ENCODE peak calls at places on chromosomes 6 and 20, in six cellular contexts. G, D, S, T, J and K are unnamed samples.

GRCh38 chr20:44601801-44602204 is 19.4 kb downstream of the PKIG start:
- DNase-seq in G (no peak), D (no peak), S (peak), T (no peak), J (no peak), K (peak)

GRCh38 chr20:52896348-52896747 is 75.8 kb upstream of the TSHZ2 start:
- DNase-seq in G (no peak), D (no peak), S (no peak), T (no peak), J (no peak), K (no peak)

GRCh38 chr20:62391165-62392076 is 4.5 kb downstream of the RPS21 start:
- DNase-seq in G (no peak), D (no peak), S (no peak), T (no peak), J (no peak), K (no peak)

GRCh38 chr6:34143884-34144580 is 1.9 kb downstream of the GRM4 start:
- DNase-seq in G (peak), D (peak), S (peak), T (peak), J (no peak), K (no peak)

GRCh38 chr6:6742535-6742934 is 154.0 kb downstream of the LY86 start:
- DNase-seq in G (no peak), D (no peak), S (no peak), T (no peak), J (no peak), K (no peak)

GRCh38 chr6:75735491-75736186 is 13.4 kb upstream of the MYO6 start:
- DNase-seq in G (no peak), D (no peak), S (peak), T (no peak), J (no peak), K (peak)

GRCh38 chr6:50249493-50249892 is 199.8 kb upstream of the DEFB112 start:
- DNase-seq in G (no peak), D (peak), S (peak), T (no peak), J (no peak), K (peak)

GRCh38 chr6:24910850-24911712 is 24.7 kb downstream of the RIPOR2 start:
- DNase-seq in G (peak), D (peak), S (peak), T (no peak), J (peak), K (peak)

GRCh38 chr6:17630511-17631073 is 30.5 kb downstream of the FAM8A1 start:
- DNase-seq in G (no peak), D (no peak), S (peak), T (no peak), J (no peak), K (peak)

DNA sequence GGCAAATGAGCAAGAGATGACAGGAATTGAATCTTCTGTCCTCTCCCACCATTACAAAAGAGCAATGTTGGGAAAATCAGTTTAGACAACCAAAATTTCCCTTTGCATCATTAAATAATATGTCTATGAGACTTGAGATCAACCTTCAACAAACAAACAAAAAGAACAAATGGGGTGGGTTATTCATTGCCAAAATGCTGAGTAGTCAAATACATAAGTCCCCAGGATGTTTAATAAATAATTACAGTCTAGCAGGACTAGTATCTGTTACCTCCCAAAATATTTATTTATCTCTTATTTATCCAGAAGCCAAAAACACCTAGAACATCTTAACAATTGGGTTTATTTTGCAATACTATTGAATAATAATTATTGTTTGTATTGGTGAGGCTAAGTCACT is 16.2 kb upstream of the IRAK1BP1 start:
- DNase-seq in G (no peak), D (no peak), S (no peak), T (no peak), J (no peak), K (no peak)
- H3K4me3 ChIP-seq in G (no peak), D (no peak), S (no peak), T (no peak), J (no peak), K (no peak)

DNA sequence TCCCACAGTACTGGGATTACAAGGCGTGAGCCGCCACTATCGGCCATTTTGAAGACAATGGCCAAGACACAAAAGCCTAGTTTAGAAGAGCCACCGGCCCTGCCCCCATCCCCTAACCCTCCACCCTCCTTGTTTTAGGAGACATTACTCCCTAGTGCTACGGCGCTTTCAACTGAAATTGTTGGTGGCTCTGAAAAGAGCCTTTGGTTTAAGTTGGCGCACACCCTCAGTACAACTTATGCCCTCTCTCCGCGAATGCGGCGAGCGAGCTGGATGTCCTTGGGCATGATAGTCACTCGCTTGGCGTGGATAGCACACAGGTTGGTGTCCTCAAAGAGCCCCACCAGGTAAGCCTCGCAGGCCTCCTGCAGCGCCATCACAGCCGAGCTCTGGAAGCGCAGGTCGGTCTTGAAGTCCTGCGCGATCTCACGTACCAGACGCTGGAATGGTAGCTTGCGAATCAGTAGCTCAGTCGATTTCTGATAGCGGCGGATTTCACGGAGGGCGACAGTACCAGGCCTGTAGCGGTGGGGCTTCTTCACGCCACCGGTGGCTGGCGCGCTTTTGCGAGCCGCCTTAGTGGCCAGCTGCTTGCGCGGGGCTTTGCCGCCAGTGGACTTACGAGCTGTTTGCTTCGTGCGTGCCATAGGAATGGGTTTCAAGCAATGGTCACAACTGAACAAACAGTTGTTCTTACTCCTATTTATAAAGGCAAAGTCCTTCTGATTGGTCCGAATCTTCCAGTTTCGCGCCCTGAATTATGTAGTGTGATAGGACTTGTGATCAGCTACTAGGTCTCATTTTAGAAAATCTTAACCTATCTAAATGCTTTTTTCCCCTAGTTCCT is 114.8 kb upstream of the BTN3A2 start:
- DNase-seq in G (peak), D (peak), S (peak), T (peak), J (peak), K (peak)
- H2BK5ac ChIP-seq in G (peak), D (peak), S (peak), T (peak), J (peak), K (peak)

DNA sequence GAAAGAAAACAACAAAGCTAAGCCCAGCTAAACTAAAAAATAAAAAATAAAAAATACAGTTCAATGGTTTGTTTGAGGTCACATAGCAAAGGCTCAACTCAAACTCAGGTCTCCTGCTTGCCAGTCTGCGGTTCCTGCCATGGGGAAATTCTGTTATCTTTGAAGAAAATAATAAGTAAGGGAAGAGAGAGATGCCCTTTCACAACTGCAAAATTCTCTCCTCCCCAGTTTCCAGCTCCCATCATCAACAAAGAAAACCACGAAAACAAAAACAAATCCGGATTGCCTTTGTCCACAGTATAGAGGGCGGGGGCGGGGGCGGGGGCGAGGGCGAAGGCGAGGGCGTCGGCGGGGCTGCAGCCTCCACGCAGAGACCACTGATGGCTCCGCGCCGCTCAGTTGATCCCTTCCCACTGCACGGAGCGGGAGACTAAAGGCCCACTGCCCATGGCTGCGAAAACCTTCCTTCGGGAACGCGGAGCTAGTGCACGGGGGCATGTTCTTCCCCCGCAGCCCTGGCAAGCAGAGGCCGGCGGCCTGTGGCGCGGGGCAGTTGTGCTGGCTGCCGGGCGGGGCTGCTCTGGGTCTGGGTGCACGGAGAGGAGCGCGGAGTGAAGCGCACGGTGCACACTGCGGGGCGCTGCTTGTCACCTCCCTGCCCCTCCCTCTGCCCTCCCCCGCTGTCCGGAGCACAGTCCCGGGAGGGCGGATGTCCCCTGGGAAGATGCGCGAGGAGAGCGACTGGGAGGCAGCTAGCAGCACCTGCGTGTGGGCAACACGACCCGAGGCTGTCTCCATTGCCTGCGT is 54.2 kb upstream of the TPD52L1 start:
- DNase-seq in G (peak), D (peak), S (peak), T (peak), J (peak), K (peak)
- H3K18ac ChIP-seq in G (peak), D (no peak), S (peak), T (peak), J (peak), K (peak)

GRCh38 chr6:166194885-166195860 is 27.5 kb upstream of the TBXT start:
- DNase-seq in G (no peak), D (peak), S (no peak), T (no peak), J (no peak), K (no peak)

GRCh38 chr6:166192136-166192535 is 24.5 kb upstream of the TBXT start:
- DNase-seq in G (no peak), D (no peak), S (no peak), T (no peak), J (no peak), K (no peak)

GRCh38 chr6:166192557-166192956 is 24.9 kb upstream of the TBXT start:
- DNase-seq in G (no peak), D (no peak), S (no peak), T (no peak), J (no peak), K (no peak)

GRCh38 chr6:166197361-166197760 is 29.7 kb upstream of the TBXT start:
- DNase-seq in G (no peak), D (no peak), S (no peak), T (no peak), J (no peak), K (no peak)

GRCh38 chr6:166195861-166196238 is 28.2 kb upstream of the TBXT start:
- DNase-seq in G (no peak), D (no peak), S (no peak), T (no peak), J (no peak), K (no peak)
- H3K4me3 ChIP-seq in G (no peak), D (no peak), S (no peak), T (no peak), J (no peak), K (no peak)